ENCODE peak calls at places on chromosomes 1 and 21, in ten cellular contexts. B is HFF-Myc, F is H1, M is right lobe of liver, I is LNCaP clone FGC, G is esophagus squamous epithelium, E is keratinocyte, R is ovary, V is upper lobe of right lung, D is choroid plexus epithelial cell. H is an unnamed sample.

GRCh38 chr21:45409466-45410150 is 4.6 kb downstream of the COL18A1 start:
- DNase-seq in B (no peak), F (no peak), M (peak), I (no peak), G (no peak), E (peak), R (peak), V (no peak), D (no peak), H (no peak)

GRCh38 chr1:234281826-234282489 is 91.3 kb upstream of the COA6 start:
- DNase-seq in B (no peak), F (no peak), M (no peak), I (no peak), G (no peak), E (no peak), R (no peak), V (no peak), D (no peak), H (peak)

GRCh38 chr1:217134857-217135568 is 411.8 kb upstream of the ESRRG start:
- DNase-seq in B (no peak), F (peak), M (no peak), I (no peak), G (no peak), E (no peak), R (no peak), V (no peak), D (no peak), H (peak)

GRCh38 chr1:2286923-2287322 is 58.8 kb downstream of the SKI start:
- DNase-seq in B (no peak), F (no peak), M (no peak), I (no peak), G (no peak), E (no peak), R (no peak), V (no peak), D (no peak), H (no peak)

GRCh38 chr1:227447531-227447990 is 115.8 kb upstream of the ZNF678 start:
- DNase-seq in B (no peak), F (peak), M (no peak), I (no peak), G (no peak), E (no peak), R (no peak), V (peak), D (no peak), H (peak)

GRCh38 chr1:78716186-78716585 is 66.6 kb downstream of the IFI44 start:
- DNase-seq in B (no peak), F (no peak), M (no peak), I (no peak), G (no peak), E (no peak), R (no peak), V (no peak), D (peak), H (no peak)

GRCh38 chr1:40665335-40666171 is at the start of gene RIMS3:
- DNase-seq in B (no peak), F (peak), M (peak), I (no peak), G (no peak), E (no peak), R (peak), V (peak), D (peak), H (peak)

GRCh38 chr21:37413553-37414291 is 47.1 kb downstream of the DYRK1A start:
- DNase-seq in B (no peak), F (no peak), M (no peak), I (no peak), G (no peak), E (no peak), R (no peak), V (no peak), D (no peak), H (no peak)

GRCh38 chr1:223363057-223363855 is 720 bp downstream of the SUSD4 start:
- DNase-seq in B (no peak), F (peak), M (no peak), I (no peak), G (no peak), E (no peak), R (peak), V (peak), D (peak), H (peak)

GRCh38 chr1:70706381-70707173 is 295.5 kb downstream of the CTH start:
- DNase-seq in B (no peak), F (no peak), M (no peak), I (no peak), G (no peak), E (no peak), R (no peak), V (peak), D (no peak), H (no peak)

GRCh38 chr1:99657213-99658030 is 11.5 kb downstream of the PALMD start:
- DNase-seq in B (no peak), F (no peak), M (no peak), I (no peak), G (no peak), E (no peak), R (no peak), V (no peak), D (no peak), H (no peak)

GRCh38 chr1:6358757-6359567 is 34.6 kb downstream of the ACOT7 start:
- DNase-seq in B (peak), F (no peak), M (no peak), I (no peak), G (no peak), E (no peak), R (peak), V (no peak), D (peak), H (no peak)

GRCh38 chr1:114466334-114467014 is 44.5 kb downstream of the TRIM33 start:
- DNase-seq in B (no peak), F (no peak), M (no peak), I (no peak), G (no peak), E (no peak), R (no peak), V (no peak), D (peak), H (no peak)

GRCh38 chr1:163315773-163316374 is 5.9 kb upstream of the NUF2 start:
- DNase-seq in B (no peak), F (no peak), M (no peak), I (no peak), G (no peak), E (no peak), R (peak), V (no peak), D (peak), H (peak)

GRCh38 chr1:108077991-108078390 is 113.0 kb upstream of the VAV3 start:
- DNase-seq in B (no peak), F (no peak), M (no peak), I (no peak), G (no peak), E (no peak), R (no peak), V (no peak), D (no peak), H (no peak)

GRCh38 chr1:181398544-181398943 is 84.8 kb upstream of the CACNA1E start:
- DNase-seq in B (no peak), F (no peak), M (no peak), I (no peak), G (no peak), E (no peak), R (no peak), V (no peak), D (no peak), H (no peak)

GRCh38 chr1:32881871-32882850 is 4.1 kb upstream of the HPCA start:
- DNase-seq in B (no peak), F (no peak), M (no peak), I (no peak), G (no peak), E (no peak), R (no peak), V (no peak), D (no peak), H (no peak)

GRCh38 chr1:154812911-154813816 is 56.9 kb downstream of the KCNN3 start:
- DNase-seq in B (no peak), F (no peak), M (no peak), I (no peak), G (no peak), E (no peak), R (peak), V (no peak), D (peak), H (peak)

GRCh38 chr1:38331496-38332210 is 285.1 kb upstream of the POU3F1 start:
- DNase-seq in B (no peak), F (no peak), M (no peak), I (peak), G (no peak), E (no peak), R (no peak), V (no peak), D (no peak), H (no peak)

GRCh38 chr1:66533804-66534745 is at the start of gene SGIP1:
- DNase-seq in B (no peak), F (peak), M (peak), I (no peak), G (no peak), E (no peak), R (peak), V (peak), D (peak), H (peak)

GRCh38 chr1:38050397-38051141 is 4.0 kb upstream of the POU3F1 start:
- DNase-seq in B (no peak), F (no peak), M (no peak), I (no peak), G (no peak), E (no peak), R (no peak), V (no peak), D (no peak), H (peak)

GRCh38 chr1:29117381-29117780 is 6.3 kb downstream of the TMEM200B start:
- DNase-seq in B (no peak), F (no peak), M (no peak), I (no peak), G (no peak), E (no peak), R (no peak), V (no peak), D (peak), H (no peak)
- TF ChIP-seq CTCF in B (peak), F (peak), M (peak), I (peak), G (no peak), E (peak), R (peak), V (peak), D (peak), H (no peak)

GRCh38 chr1:226436855-226437491 is 29.1 kb upstream of the PARP1 start:
- DNase-seq in B (no peak), F (no peak), M (no peak), I (no peak), G (peak), E (no peak), R (no peak), V (no peak), D (no peak), H (no peak)

GRCh38 chr1:226440512-226440911 is 32.6 kb upstream of the PARP1 start:
- DNase-seq in B (no peak), F (no peak), M (no peak), I (no peak), G (no peak), E (no peak), R (no peak), V (no peak), D (no peak), H (no peak)

GRCh38 chr1:226436472-226436854 is 28.6 kb upstream of the PARP1 start:
- DNase-seq in B (no peak), F (no peak), M (no peak), I (no peak), G (no peak), E (no peak), R (no peak), V (no peak), D (no peak), H (no peak)

GRCh38 chr1:226441629-226442028 is 33.7 kb upstream of the PARP1 start:
- DNase-seq in B (no peak), F (no peak), M (no peak), I (no peak), G (no peak), E (no peak), R (no peak), V (no peak), D (no peak), H (no peak)

GRCh38 chr1:226438007-226438406 is 30.1 kb upstream of the PARP1 start:
- DNase-seq in B (no peak), F (no peak), M (no peak), I (no peak), G (no peak), E (no peak), R (no peak), V (no peak), D (peak), H (no peak)
- TF ChIP-seq CTCF in B (no peak), F (peak), M (no peak), I (no peak), G (no peak), E (no peak), R (no peak), V (peak), D (no peak), H (no peak)

GRCh38 chr1:62285984-62286481 is 33.2 kb downstream of the KANK4 start:
- DNase-seq in B (no peak), F (no peak), M (no peak), I (no peak), G (no peak), E (no peak), R (no peak), V (no peak), D (no peak), H (no peak)

GRCh38 chr1:62283361-62283760 is 35.9 kb downstream of the KANK4 start:
- DNase-seq in B (no peak), F (no peak), M (no peak), I (no peak), G (no peak), E (no peak), R (no peak), V (no peak), D (no peak), H (no peak)

GRCh38 chr1:62282909-62283308 is 36.3 kb downstream of the KANK4 start:
- DNase-seq in B (no peak), F (no peak), M (no peak), I (no peak), G (no peak), E (no peak), R (no peak), V (no peak), D (no peak), H (no peak)

GRCh38 chr1:62286778-62287224 is 32.4 kb downstream of the KANK4 start:
- DNase-seq in B (no peak), F (peak), M (no peak), I (no peak), G (no peak), E (no peak), R (no peak), V (no peak), D (peak), H (no peak)

GRCh38 chr1:62285440-62285839 is 33.8 kb downstream of the KANK4 start:
- DNase-seq in B (no peak), F (no peak), M (no peak), I (no peak), G (no peak), E (no peak), R (no peak), V (no peak), D (peak), H (no peak)
- TF ChIP-seq CTCF in B (no peak), F (no peak), M (no peak), I (no peak), G (no peak), E (no peak), R (no peak), V (no peak), D (no peak), H (no peak)

GRCh38 chr1:17359808-17360207 is 12.2 kb upstream of the PADI6 start:
- DNase-seq in B (no peak), F (no peak), M (no peak), I (no peak), G (no peak), E (no peak), R (no peak), V (no peak), D (no peak), H (no peak)
- TF ChIP-seq CTCF in B (no peak), F (no peak), M (no peak), I (no peak), G (no peak), E (no peak), R (no peak), V (no peak), D (no peak), H (no peak)

GRCh38 chr1:219244864-219245263 is 71.2 kb downstream of the LYPLAL1 start:
- DNase-seq in B (no peak), F (no peak), M (no peak), I (no peak), G (no peak), E (no peak), R (no peak), V (no peak), D (no peak), H (no peak)
- TF ChIP-seq CTCF in B (no peak), F (no peak), M (no peak), I (no peak), G (no peak), E (no peak), R (no peak), V (no peak), D (no peak), H (no peak)

DNA sequence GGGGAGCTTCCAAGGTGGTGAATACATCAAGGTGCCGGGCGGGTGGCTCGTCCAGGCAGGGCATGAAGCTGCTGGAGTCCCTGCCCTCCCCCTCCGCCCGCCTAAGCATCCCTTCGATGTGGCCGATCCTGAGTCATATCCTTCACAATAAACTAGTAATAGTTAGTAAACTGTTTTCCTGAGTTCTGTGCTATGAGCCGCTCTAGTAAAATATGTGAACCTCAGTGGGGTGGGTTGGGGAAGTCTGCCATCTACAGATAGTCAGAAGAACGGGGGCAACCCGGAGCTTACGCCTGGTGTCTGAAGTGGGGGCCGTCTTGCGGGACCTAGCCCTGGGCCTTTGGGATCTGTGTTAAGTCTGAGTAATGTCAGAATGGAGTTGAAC is 21.6 kb downstream of the C2CD2 start:
- DNase-seq in B (peak), F (no peak), M (no peak), I (no peak), G (no peak), E (no peak), R (peak), V (no peak), D (peak), H (no peak)
- TF ChIP-seq CTCF in B (peak), F (no peak), M (no peak), I (no peak), G (no peak), E (peak), R (no peak), V (no peak), D (peak), H (no peak)

GRCh38 chr1:111030590-111030989 is 66.9 kb upstream of the LRIF1 start:
- DNase-seq in B (peak), F (peak), M (no peak), I (peak), G (no peak), E (peak), R (no peak), V (no peak), D (peak), H (peak)
- TF ChIP-seq CTCF in B (peak), F (peak), M (peak), I (peak), G (peak), E (peak), R (no peak), V (peak), D (peak), H (peak)

GRCh38 chr1:45884700-45885099 is 81.3 kb downstream of the MAST2 start:
- DNase-seq in B (no peak), F (no peak), M (no peak), I (peak), G (no peak), E (no peak), R (no peak), V (no peak), D (peak), H (no peak)

GRCh38 chr1:45886229-45886628 is 82.8 kb downstream of the MAST2 start:
- DNase-seq in B (no peak), F (no peak), M (no peak), I (no peak), G (no peak), E (no peak), R (no peak), V (no peak), D (no peak), H (no peak)

GRCh38 chr1:45890078-45890477 is 86.7 kb downstream of the MAST2 start:
- DNase-seq in B (no peak), F (no peak), M (no peak), I (no peak), G (no peak), E (no peak), R (no peak), V (no peak), D (no peak), H (no peak)

GRCh38 chr1:45883633-45884032 is 80.2 kb downstream of the MAST2 start:
- DNase-seq in B (no peak), F (no peak), M (no peak), I (no peak), G (no peak), E (no peak), R (no peak), V (no peak), D (peak), H (no peak)

GRCh38 chr1:45887156-45887842 is 83.9 kb downstream of the MAST2 start:
- DNase-seq in B (no peak), F (no peak), M (no peak), I (no peak), G (no peak), E (no peak), R (no peak), V (no peak), D (no peak), H (no peak)
- TF ChIP-seq CTCF in B (no peak), F (no peak), M (no peak), I (no peak), G (no peak), E (no peak), R (no peak), V (no peak), D (no peak), H (no peak)